ENCODE peak calls at places on chromosomes 13 and 19, in five cellular contexts. One of them, this sample, is unnamed. For H3K9me3, the result is how much of the 10 kb centered on the place peaks cover.

GRCh38 chr19:39814595-39814994 is 19.4 kb downstream of the DYRK1B start:
- DNase-seq in prostate gland: no peak
- DNase-seq in tibial artery: peak
- DNase-seq in ovary: no peak
- DNase-seq in uterus: no peak
- DNase-seq in this sample: no peak

GRCh38 chr13:79765331-79765730 is 284.4 kb downstream of the NDFIP2 start:
- DNase-seq in ovary: no peak
- DNase-seq in tibial artery: no peak
- DNase-seq in uterus: no peak
- DNase-seq in prostate gland: no peak
- DNase-seq in this sample: no peak

GRCh38 chr19:2661615-2662014 is 40.9 kb downstream of the GNG7 start:
- DNase-seq in prostate gland: no peak
- DNase-seq in uterus: no peak
- DNase-seq in ovary: no peak
- DNase-seq in tibial artery: no peak
- DNase-seq in this sample: no peak

GRCh38 chr13:38530492-38530891 is 156.4 kb upstream of the FREM2 start:
- DNase-seq in prostate gland: no peak
- DNase-seq in tibial artery: no peak
- DNase-seq in uterus: no peak
- DNase-seq in ovary: no peak
- DNase-seq in this sample: no peak

GRCh38 chr13:40190656-40191100 is 475.8 kb downstream of the FOXO1 start:
- DNase-seq in uterus: peak
- DNase-seq in prostate gland: peak
- DNase-seq in ovary: peak
- DNase-seq in tibial artery: peak
- DNase-seq in this sample: peak

GRCh38 chr13:98570929-98571372 is 6.0 kb downstream of the STK24 start:
- DNase-seq in ovary: no peak
- DNase-seq in tibial artery: no peak
- DNase-seq in uterus: peak
- DNase-seq in prostate gland: no peak
- DNase-seq in this sample: no peak

GRCh38 chr13:50842246-50842645 is 1.2 kb downstream of the DLEU7 start:
- DNase-seq in prostate gland: no peak
- DNase-seq in ovary: no peak
- DNase-seq in tibial artery: no peak
- DNase-seq in uterus: no peak
- DNase-seq in this sample: no peak

GRCh38 chr13:113404366-113404722 is 40.4 kb upstream of the GRTP1 start:
- DNase-seq in prostate gland: no peak
- DNase-seq in tibial artery: peak
- DNase-seq in ovary: no peak
- DNase-seq in uterus: no peak
- DNase-seq in this sample: peak

GRCh38 chr19:18097217-18097992 is at the start of gene MAST3:
- DNase-seq in uterus: peak
- DNase-seq in tibial artery: peak
- DNase-seq in prostate gland: peak
- DNase-seq in ovary: peak
- DNase-seq in this sample: peak

GRCh38 chr13:40178130-40178529 is 488.3 kb downstream of the FOXO1 start:
- DNase-seq in ovary: no peak
- DNase-seq in prostate gland: no peak
- DNase-seq in uterus: no peak
- DNase-seq in tibial artery: no peak
- DNase-seq in this sample: no peak

GRCh38 chr19:31586282-31586681 is 237.0 kb upstream of the TSHZ3 start:
- DNase-seq in ovary: no peak
- DNase-seq in uterus: no peak
- DNase-seq in tibial artery: no peak
- DNase-seq in prostate gland: no peak
- DNase-seq in this sample: no peak

GRCh38 chr13:98089246-98089645 is 53.6 kb upstream of the FARP1 start:
- DNase-seq in uterus: no peak
- DNase-seq in tibial artery: no peak
- DNase-seq in ovary: no peak
- DNase-seq in prostate gland: no peak
- DNase-seq in this sample: no peak

GRCh38 chr19:8456064-8456463 is 11.3 kb downstream of the HNRNPM start:
- DNase-seq in uterus: no peak
- DNase-seq in prostate gland: no peak
- DNase-seq in tibial artery: no peak
- DNase-seq in ovary: no peak
- DNase-seq in this sample: no peak

GRCh38 chr13:53005631-53006030 is 23.0 kb upstream of the OLFM4 start:
- DNase-seq in prostate gland: no peak
- DNase-seq in uterus: no peak
- DNase-seq in tibial artery: no peak
- DNase-seq in ovary: no peak
- DNase-seq in this sample: no peak

GRCh38 chr13:80556291-80556690 is 215.4 kb upstream of the SPRY2 start:
- DNase-seq in prostate gland: no peak
- DNase-seq in ovary: no peak
- DNase-seq in uterus: no peak
- DNase-seq in tibial artery: no peak
- DNase-seq in this sample: no peak

GRCh38 chr13:93169980-93170379 is 56.6 kb upstream of the GPC6 start:
- DNase-seq in prostate gland: no peak
- DNase-seq in ovary: no peak
- DNase-seq in uterus: no peak
- DNase-seq in tibial artery: no peak
- DNase-seq in this sample: no peak

GRCh38 chr19:17718988-17719711 is at the start of gene MAP1S:
- DNase-seq in tibial artery: peak
- DNase-seq in ovary: peak
- DNase-seq in prostate gland: peak
- DNase-seq in uterus: peak
- DNase-seq in this sample: peak

GRCh38 chr19:10617409-10618121 is 7.8 kb upstream of the SLC44A2 start:
- DNase-seq in ovary: no peak
- DNase-seq in tibial artery: no peak
- DNase-seq in uterus: no peak
- DNase-seq in prostate gland: peak
- DNase-seq in this sample: no peak

GRCh38 chr13:92175330-92175729 is 776.9 kb downstream of the GPC5 start:
- DNase-seq in prostate gland: peak
- DNase-seq in tibial artery: no peak
- DNase-seq in uterus: no peak
- DNase-seq in ovary: peak
- DNase-seq in this sample: peak

GRCh38 chr13:73158851-73159250 is 100.0 kb downstream of the KLF5 start:
- DNase-seq in tibial artery: no peak
- DNase-seq in prostate gland: no peak
- DNase-seq in uterus: no peak
- DNase-seq in ovary: no peak
- DNase-seq in this sample: no peak

GRCh38 chr13:41696163-41697003 is 239.0 kb downstream of the RGCC start:
- DNase-seq in prostate gland: peak
- DNase-seq in ovary: no peak
- DNase-seq in uterus: no peak
- DNase-seq in tibial artery: no peak
- DNase-seq in this sample: no peak

GRCh38 chr13:109369357-109370052 is 416.9 kb downstream of the IRS2 start:
- DNase-seq in ovary: no peak
- DNase-seq in tibial artery: no peak
- DNase-seq in uterus: no peak
- DNase-seq in prostate gland: no peak
- DNase-seq in this sample: no peak

GRCh38 chr13:74667656-74668055 is 533.5 kb upstream of the KLF12 start:
- DNase-seq in tibial artery: no peak
- DNase-seq in uterus: no peak
- DNase-seq in prostate gland: no peak
- DNase-seq in ovary: no peak
- DNase-seq in this sample: no peak

GRCh38 chr13:104318121-104318520 is 1251.9 kb upstream of the SLC10A2 start:
- DNase-seq in ovary: no peak
- DNase-seq in prostate gland: no peak
- DNase-seq in uterus: no peak
- DNase-seq in tibial artery: no peak
- DNase-seq in this sample: no peak

GRCh38 chr19:17847538-17848366 is at the start of gene JAK3:
- DNase-seq in uterus: no peak
- DNase-seq in tibial artery: no peak
- DNase-seq in prostate gland: no peak
- DNase-seq in ovary: peak
- DNase-seq in this sample: peak

GRCh38 chr19:2834294-2834871 is 6.9 kb upstream of the ZNF555 start:
- DNase-seq in uterus: no peak
- DNase-seq in ovary: no peak
- DNase-seq in prostate gland: no peak
- DNase-seq in tibial artery: no peak
- DNase-seq in this sample: no peak

GRCh38 chr19:2209408-2209807 is 26.7 kb downstream of the PLEKHJ1 start:
- DNase-seq in uterus: no peak
- DNase-seq in tibial artery: no peak
- DNase-seq in prostate gland: no peak
- DNase-seq in ovary: no peak
- DNase-seq in this sample: no peak

GRCh38 chr19:49684251-49684982 is 5.0 kb upstream of the ADM5 start:
- DNase-seq in tibial artery: no peak
- DNase-seq in ovary: peak
- DNase-seq in uterus: no peak
- DNase-seq in prostate gland: no peak
- DNase-seq in this sample: no peak

GRCh38 chr13:30892966-30893365 is 13.1 kb upstream of the MEDAG start:
- DNase-seq in ovary: no peak
- DNase-seq in prostate gland: no peak
- DNase-seq in tibial artery: peak
- DNase-seq in uterus: peak
- DNase-seq in this sample: no peak

GRCh38 chr13:74299688-74300087 is 165.5 kb upstream of the KLF12 start:
- DNase-seq in tibial artery: no peak
- DNase-seq in uterus: no peak
- DNase-seq in prostate gland: no peak
- DNase-seq in ovary: no peak
- DNase-seq in this sample: peak

GRCh38 chr13:27053902-27054595 is 117.6 kb downstream of the USP12 start:
- DNase-seq in uterus: no peak
- DNase-seq in ovary: no peak
- DNase-seq in prostate gland: no peak
- DNase-seq in tibial artery: no peak
- DNase-seq in this sample: no peak

DNA sequence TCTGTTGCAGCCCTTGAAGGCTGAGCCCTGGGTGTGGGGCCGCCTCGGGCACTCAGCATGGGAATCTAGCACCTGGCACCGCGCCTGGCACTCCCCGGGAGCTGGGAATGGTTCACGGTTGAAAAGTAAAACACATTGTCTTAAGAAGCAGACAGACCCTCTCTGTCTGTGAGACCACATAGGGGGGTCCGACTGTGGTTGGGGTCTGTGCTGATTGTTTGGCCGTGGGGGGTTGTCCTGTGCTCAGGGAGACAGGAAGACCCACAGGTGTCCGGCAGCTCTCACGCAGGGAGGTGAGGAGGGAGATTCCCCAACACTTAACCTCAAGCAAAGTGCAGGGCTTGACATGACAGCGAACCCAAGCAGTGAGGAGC is 64.8 kb downstream of the SOX1 start:
- DNase-seq in tibial artery: no peak
- DNase-seq in ovary: no peak
- DNase-seq in prostate gland: no peak
- DNase-seq in uterus: no peak
- DNase-seq in this sample: no peak
- H3K9me3 ChIP-seq in tibial artery: under half
- H3K9me3 ChIP-seq in ovary: under half
- H3K9me3 ChIP-seq in prostate gland: under half
- H3K9me3 ChIP-seq in uterus: under half
- H3K9me3 ChIP-seq in this sample: under half

DNA sequence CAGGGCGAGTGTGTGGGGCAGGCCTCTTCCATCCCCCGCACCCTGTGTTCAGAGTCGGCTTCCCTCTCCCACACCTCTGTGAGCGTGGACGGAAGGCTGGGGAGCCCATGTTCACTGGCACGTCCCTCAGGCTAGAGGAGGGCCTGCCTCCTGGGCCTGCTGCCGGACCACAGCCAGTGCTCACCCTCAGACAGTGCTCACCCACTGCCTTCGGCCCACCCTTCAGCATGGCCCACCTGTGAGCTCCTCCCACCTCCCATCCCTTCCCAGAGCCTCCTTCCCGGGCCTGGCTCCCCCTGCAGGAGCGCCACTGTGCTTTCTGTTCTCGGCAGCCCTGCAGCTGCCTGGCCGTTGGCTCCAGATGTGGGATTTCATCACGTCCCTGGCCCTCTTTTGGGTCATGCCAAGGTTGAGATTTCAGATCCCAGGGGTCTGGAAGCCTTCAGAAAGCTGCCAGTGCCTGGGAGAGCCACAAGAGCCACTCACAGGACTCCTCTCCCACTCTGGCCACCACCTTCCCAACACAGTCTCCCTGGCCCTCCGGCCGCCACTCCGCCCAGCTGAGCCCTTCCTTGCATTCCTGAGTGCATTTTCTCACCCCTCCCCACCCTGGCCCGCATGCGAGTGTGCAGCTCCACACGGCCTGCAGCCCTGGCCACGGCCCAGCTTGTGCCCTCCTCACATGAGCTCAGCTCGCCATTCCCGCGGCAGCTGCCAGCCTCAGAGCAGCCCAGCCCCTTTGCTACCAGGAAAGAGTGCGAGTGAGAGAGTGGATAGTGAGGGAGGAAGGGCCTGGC is 25.3 kb downstream of the CAPN12 start:
- DNase-seq in prostate gland: no peak
- DNase-seq in ovary: no peak
- DNase-seq in tibial artery: peak
- DNase-seq in uterus: peak
- DNase-seq in this sample: peak
- TF ChIP-seq CTCF in prostate gland: peak
- TF ChIP-seq CTCF in ovary: no peak
- TF ChIP-seq CTCF in tibial artery: peak
- TF ChIP-seq CTCF in uterus: peak
- TF ChIP-seq CTCF in this sample: peak

GRCh38 chr13:58247080-58247479 is 615.5 kb downstream of the PCDH17 start:
- DNase-seq in ovary: no peak
- DNase-seq in uterus: no peak
- DNase-seq in prostate gland: no peak
- DNase-seq in tibial artery: no peak
- DNase-seq in this sample: no peak
- H3K9me3 ChIP-seq in ovary: under half
- H3K9me3 ChIP-seq in uterus: under half
- H3K9me3 ChIP-seq in prostate gland: under half
- H3K9me3 ChIP-seq in tibial artery: under half
- H3K9me3 ChIP-seq in this sample: under half

DNA sequence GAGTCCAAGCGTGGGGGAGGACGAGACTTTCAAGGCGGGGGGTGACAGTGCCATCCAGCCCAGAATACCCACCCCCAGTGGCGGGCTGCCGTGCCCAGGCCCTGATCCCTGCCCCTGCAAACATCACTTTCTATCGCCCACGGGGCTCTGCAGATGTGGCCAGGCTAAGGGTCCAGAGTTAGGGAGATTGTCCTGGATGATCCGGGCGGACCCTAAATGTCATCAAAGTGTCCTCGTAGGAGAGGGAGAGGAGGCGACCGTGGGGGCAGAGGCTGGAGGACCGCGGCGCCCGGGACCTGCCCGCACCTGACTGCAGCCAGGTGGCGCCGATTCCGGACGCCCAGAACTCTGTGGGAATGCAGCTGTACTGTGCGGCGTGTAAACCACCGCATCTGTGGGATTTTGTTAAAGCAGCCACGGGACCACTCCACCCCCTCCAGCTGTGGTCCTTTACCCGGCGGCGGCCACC is 32.4 kb downstream of the GJA3 start:
- DNase-seq in prostate gland: peak
- DNase-seq in uterus: no peak
- DNase-seq in ovary: peak
- DNase-seq in tibial artery: no peak
- DNase-seq in this sample: no peak
- TF ChIP-seq CTCF in prostate gland: peak
- TF ChIP-seq CTCF in uterus: peak
- TF ChIP-seq CTCF in ovary: no peak
- TF ChIP-seq CTCF in tibial artery: no peak
- TF ChIP-seq CTCF in this sample: peak